ENCODE peak calls at places on chromosomes 3 and 15, in nine cellular contexts. S is uterus; Y is body of pancreas; A is upper lobe of right lung; C is A549; J is left ventricle myocardium inferior; Q is right lobe of liver; T is CD8-positive, alpha-beta T cell; F is stomach. X is an unnamed sample. For H3K9me3 and H3K4me1, the result is how much of the 10 kb centered on the place peaks cover.

GRCh38 chr3:65303431-65303830 is 615.6 kb upstream of the ADAMTS9 start:
- DNase-seq in Y (no peak), A (no peak), Q (no peak), S (no peak), C (no peak), F (no peak), J (no peak), T (no peak), X (no peak)

GRCh38 chr3:31288641-31289100 is 244.1 kb upstream of the STT3B start:
- DNase-seq in Q (no peak), F (peak), S (peak), A (no peak), T (peak), C (peak), Y (no peak), J (peak), X (peak)

GRCh38 chr3:116426036-116426435 is 19.3 kb downstream of the LSAMP start:
- DNase-seq in Y (no peak), A (no peak), C (no peak), S (no peak), J (no peak), T (no peak), Q (no peak), F (no peak), X (no peak)

GRCh38 chr3:134143828-134144390 is 106.8 kb downstream of the RYK start:
- DNase-seq in J (no peak), T (no peak), Y (no peak), F (no peak), A (no peak), S (no peak), C (no peak), Q (no peak), X (no peak)

GRCh38 chr3:157534725-157535161 is 31.5 kb upstream of the VEPH1 start:
- DNase-seq in Y (no peak), C (no peak), Q (no peak), J (no peak), F (no peak), A (no peak), T (no peak), S (no peak), X (no peak)

GRCh38 chr3:16936233-16936632 is 51.5 kb downstream of the PLCL2 start:
- DNase-seq in C (no peak), J (no peak), F (no peak), S (no peak), Y (no peak), A (no peak), Q (no peak), T (no peak), X (no peak)

GRCh38 chr3:195260286-195260905 is 10.6 kb downstream of the XXYLT1 start:
- DNase-seq in Y (no peak), A (no peak), Q (peak), C (no peak), J (no peak), T (peak), S (no peak), F (no peak), X (peak)

GRCh38 chr3:114597012-114597411 is 303.2 kb downstream of the TIGIT start:
- DNase-seq in A (no peak), S (no peak), J (no peak), Q (no peak), T (no peak), C (no peak), Y (no peak), F (no peak), X (no peak)

GRCh38 chr3:155895379-155895900 is 25.0 kb downstream of the GMPS start:
- DNase-seq in C (no peak), J (no peak), S (no peak), Y (no peak), Q (no peak), T (no peak), A (no peak), F (no peak), X (no peak)

GRCh38 chr3:126134219-126134975 is 46.0 kb downstream of the ALDH1L1 start:
- DNase-seq in Y (peak), C (peak), F (peak), A (peak), T (peak), Q (peak), S (peak), J (peak), X (peak)

GRCh38 chr15:41836072-41836471 is 2.6 kb upstream of the PLA2G4B start:
- DNase-seq in Y (no peak), F (no peak), A (no peak), J (no peak), T (no peak), S (no peak), Q (no peak), C (no peak), X (no peak)

GRCh38 chr3:15327941-15328340 is 4.4 kb downstream of the SH3BP5 start:
- DNase-seq in T (no peak), Y (no peak), A (no peak), Q (no peak), J (peak), S (peak), C (no peak), F (no peak), X (peak)

GRCh38 chr3:103308921-103309320 is 874.1 kb downstream of the ZPLD1 start:
- DNase-seq in A (no peak), Y (no peak), J (no peak), T (no peak), Q (no peak), C (peak), F (no peak), S (no peak), X (no peak)

GRCh38 chr3:197454014-197454413 is 101.8 kb downstream of the BDH1 start:
- DNase-seq in F (no peak), Y (no peak), A (peak), Q (no peak), S (no peak), C (peak), T (peak), J (no peak), X (no peak)

GRCh38 chr3:196227629-196228493 is 11.5 kb downstream of the SLC51A start:
- DNase-seq in Q (no peak), Y (no peak), A (no peak), F (no peak), T (no peak), C (no peak), J (no peak), S (no peak), X (no peak)

GRCh38 chr15:42267286-42267685 is 5.7 kb upstream of the GANC start:
- DNase-seq in J (no peak), C (no peak), T (no peak), A (no peak), Y (no peak), S (no peak), Q (no peak), F (no peak), X (no peak)

GRCh38 chr15:60801336-60801735 is 322.4 kb upstream of the ICE2 start:
- DNase-seq in J (no peak), T (no peak), F (no peak), Q (no peak), C (no peak), S (no peak), A (no peak), Y (no peak), X (no peak)

GRCh38 chr3:143975549-143976152 is 4.0 kb downstream of the DIPK2A start:
- DNase-seq in Y (no peak), S (no peak), F (no peak), C (peak), Q (no peak), A (no peak), J (no peak), T (no peak), X (no peak)

GRCh38 chr3:49020335-49021212 is 1.3 kb upstream of the NDUFAF3 start:
- DNase-seq in F (peak), J (peak), T (peak), S (peak), C (no peak), Q (peak), Y (peak), A (peak), X (peak)

GRCh38 chr3:120160050-120160449 is 65.8 kb upstream of the GSK3B start:
- DNase-seq in Y (peak), C (peak), F (peak), T (no peak), A (peak), J (peak), S (no peak), Q (no peak), X (peak)

GRCh38 chr3:168024537-168024941 is 71.2 kb downstream of the GOLIM4 start:
- DNase-seq in Q (no peak), T (no peak), F (no peak), C (no peak), S (no peak), J (no peak), Y (no peak), A (no peak), X (no peak)

GRCh38 chr15:57537072-57537471 is 54.6 kb upstream of the MYZAP start:
- DNase-seq in S (peak), F (peak), C (peak), T (no peak), Q (no peak), Y (peak), A (no peak), J (no peak), X (peak)

GRCh38 chr3:23402728-23403505 is 199.8 kb downstream of the UBE2E2 start:
- DNase-seq in Y (no peak), T (no peak), S (no peak), J (no peak), C (no peak), F (no peak), A (no peak), Q (no peak), X (no peak)

GRCh38 chr15:87575896-87576295 is 680.6 kb downstream of the NTRK3 start:
- DNase-seq in F (no peak), C (no peak), S (no peak), Y (no peak), T (no peak), A (no peak), J (no peak), Q (no peak), X (no peak)
- H3K9me3 ChIP-seq in F (under half), C (under half), S (under half), Y (under half), T (under half), A (under half), J (under half), Q (under half), X (under half)

GRCh38 chr3:24507776-24508422 is 13.2 kb upstream of the THRB start:
- DNase-seq in C (no peak), J (no peak), Y (no peak), Q (no peak), T (no peak), F (no peak), A (no peak), S (no peak), X (no peak)

GRCh38 chr3:24508423-24508839 is 13.8 kb upstream of the THRB start:
- DNase-seq in C (no peak), A (no peak), F (no peak), Y (no peak), T (no peak), J (no peak), Q (no peak), S (no peak), X (no peak)

GRCh38 chr3:24512564-24513197 is 18.0 kb upstream of the THRB start:
- DNase-seq in A (no peak), Q (no peak), C (no peak), T (no peak), F (no peak), S (no peak), J (no peak), Y (no peak), X (no peak)

GRCh38 chr3:24506966-24507775 is 12.5 kb upstream of the THRB start:
- DNase-seq in A (no peak), Y (no peak), J (no peak), F (no peak), C (no peak), Q (no peak), S (no peak), T (no peak), X (no peak)

GRCh38 chr3:24510030-24510648 is 15.5 kb upstream of the THRB start:
- DNase-seq in A (no peak), S (no peak), C (no peak), J (no peak), Y (no peak), Q (no peak), T (no peak), F (no peak), X (no peak)
- H3K27ac ChIP-seq in A (no peak), S (no peak), C (no peak), J (no peak), Y (no peak), Q (no peak), T (no peak), F (no peak), X (no peak)

DNA sequence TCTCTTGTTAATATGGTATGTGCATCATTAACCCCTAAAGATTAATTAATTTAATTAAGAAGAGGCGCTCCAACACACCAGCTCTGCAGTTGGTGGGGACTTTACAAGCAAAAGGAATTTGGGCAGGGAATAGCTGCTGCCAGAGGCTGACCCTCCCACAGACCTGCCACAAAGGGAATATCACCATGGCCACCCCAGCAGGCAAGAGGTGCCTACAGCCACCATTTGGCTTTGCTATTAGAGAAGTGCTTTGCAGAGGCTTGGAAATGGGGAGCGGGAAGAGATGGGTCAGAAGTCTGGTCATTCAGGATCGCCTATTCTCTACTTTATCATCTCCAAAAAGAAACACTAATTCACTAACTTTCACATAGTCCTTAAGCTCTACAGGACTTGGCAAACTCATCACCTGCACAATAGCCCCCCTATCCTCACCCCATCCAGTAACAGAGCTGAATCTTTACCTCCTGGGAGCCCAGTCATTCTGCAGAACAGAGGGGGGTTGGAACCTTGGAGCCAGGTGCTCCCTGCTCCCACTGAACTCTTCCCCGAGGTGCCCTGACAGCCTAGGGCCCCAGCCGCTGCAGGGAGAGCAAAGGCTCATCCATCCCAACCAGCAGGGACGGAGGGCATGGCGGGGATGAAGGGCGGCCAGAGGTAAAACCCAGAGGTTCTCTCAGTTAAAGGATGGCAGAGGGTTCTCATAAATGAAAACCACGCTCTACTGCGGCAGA is 29.7 kb downstream of the LRIG1 start:
- DNase-seq in C (no peak), S (no peak), A (no peak), F (no peak), Y (no peak), J (no peak), Q (no peak), T (no peak), X (no peak)
- H3K4me1 ChIP-seq in C (under half), S (under half), A (under half), F (half or more), Y (half or more), J (half or more), Q (under half), T (under half), X (under half)

GRCh38 chr15:29162411-29162810 is 107.2 kb downstream of the NSMCE3 start:
- DNase-seq in A (no peak), Q (no peak), C (no peak), Y (no peak), J (no peak), F (no peak), S (no peak), T (no peak), X (no peak)
- H3K9me3 ChIP-seq in A (under half), Q (under half), C (under half), Y (under half), J (under half), F (under half), S (under half), T (under half), X (under half)

X was measured in aorta.